ENCODE peak calls at places on chromosomes 12 and 14, in eight cellular contexts. S is SK-N-SH, W is brain microvascular endothelial cell, O is tibial nerve, L is A549, C is body of pancreas, Y is tibial artery, I is kidney. T is an unnamed sample.

GRCh38 chr12:109951136-109951535 is 45.0 kb downstream of the GIT2 start:
- DNase-seq in C (no peak), O (no peak), L (no peak), I (no peak), S (no peak), Y (no peak), W (peak), T (no peak)

GRCh38 chr12:48924617-48925217 is 575 bp downstream of the FKBP11 start:
- DNase-seq in Y (no peak), O (peak), W (peak), C (peak), I (peak), L (peak), S (peak), T (peak)

GRCh38 chr12:65868133-65868705 is 43.9 kb downstream of the HMGA2 start:
- DNase-seq in L (no peak), C (no peak), Y (no peak), W (peak), O (no peak), S (no peak), I (no peak), T (no peak)

GRCh38 chr14:55277972-55278740 is 6.9 kb downstream of the FBXO34 start:
- DNase-seq in W (no peak), Y (no peak), O (no peak), C (no peak), I (no peak), L (no peak), S (no peak), T (no peak)

GRCh38 chr12:94873368-94874085 is 130.0 kb downstream of the NDUFA12 start:
- DNase-seq in Y (no peak), C (no peak), W (no peak), S (peak), L (no peak), O (no peak), I (peak), T (peak)

GRCh38 chr12:60684988-60685655 is 1089.3 kb downstream of the SLC16A7 start:
- DNase-seq in I (no peak), L (no peak), Y (no peak), C (no peak), S (no peak), O (no peak), W (no peak), T (no peak)

GRCh38 chr14:69773571-69774276 is 6.8 kb downstream of the SRSF5 start:
- DNase-seq in I (no peak), S (no peak), W (no peak), L (no peak), Y (no peak), C (no peak), O (no peak), T (no peak)

GRCh38 chr12:31849090-31849687 is 110.0 kb upstream of the RESF1 start:
- DNase-seq in O (no peak), C (no peak), L (peak), Y (no peak), I (no peak), W (peak), S (no peak), T (no peak)

GRCh38 chr14:50399251-50400032 is 2.8 kb upstream of the CDKL1 start:
- DNase-seq in W (peak), C (peak), I (no peak), S (no peak), Y (peak), L (peak), O (peak), T (no peak)

GRCh38 chr12:113891167-113891692 is 74.9 kb downstream of the RBM19 start:
- DNase-seq in I (no peak), Y (no peak), L (no peak), O (no peak), S (no peak), C (no peak), W (no peak), T (no peak)

GRCh38 chr12:64066776-64067175 is 155.3 kb downstream of the KICS2 start:
- DNase-seq in Y (no peak), S (no peak), C (no peak), W (no peak), L (no peak), O (no peak), I (no peak), T (no peak)

DNA sequence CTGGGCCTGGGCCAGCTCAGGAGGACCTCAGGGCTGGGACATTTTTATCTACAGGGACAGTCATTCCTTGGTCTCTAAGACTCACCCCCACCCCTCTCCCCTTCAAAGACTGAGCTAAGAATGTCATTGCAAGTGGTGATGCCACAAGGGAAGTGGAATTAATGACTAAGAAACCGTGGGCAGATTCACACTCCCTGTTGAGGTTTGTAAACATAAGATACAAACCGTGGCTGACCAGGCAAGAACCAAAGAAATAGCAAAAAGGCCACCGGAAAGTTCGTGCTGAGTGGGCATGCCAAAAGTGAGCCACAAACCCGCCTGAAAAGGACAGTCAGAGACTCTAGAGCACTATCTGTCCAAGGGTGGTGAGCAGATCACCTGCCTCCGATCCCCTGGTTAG is 25.7 kb downstream of the NUAK1 start:
- DNase-seq in Y (no peak), W (peak), S (no peak), L (no peak), C (no peak), O (no peak), I (no peak), T (no peak)
- H3K27ac ChIP-seq in Y (peak), W (peak), S (peak), L (peak), C (no peak), O (peak), I (no peak), T (peak)

DNA sequence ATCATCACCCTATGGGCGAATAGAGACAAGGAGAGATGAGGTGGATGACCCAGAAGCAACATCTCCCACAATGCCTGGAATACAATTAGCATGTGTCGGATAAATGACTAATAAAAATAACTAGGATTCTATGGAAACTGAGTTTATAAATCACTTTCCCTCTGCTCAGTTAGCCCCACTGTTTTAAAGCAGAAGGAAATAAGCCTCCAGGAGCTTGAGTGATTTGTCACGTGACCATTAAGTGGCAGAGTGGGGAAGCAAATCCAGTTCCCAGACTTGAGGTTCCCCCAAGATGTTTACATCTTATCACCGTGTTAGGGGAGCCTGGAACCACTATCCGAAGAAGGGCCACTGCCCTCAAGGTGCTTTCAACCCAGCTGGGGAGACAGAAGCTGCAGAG is 136.5 kb upstream of the CCND2 start:
- DNase-seq in Y (no peak), C (no peak), W (no peak), O (no peak), I (no peak), L (no peak), S (no peak), T (no peak)
- H3K4me3 ChIP-seq in Y (no peak), C (no peak), W (no peak), O (no peak), I (no peak), L (no peak), S (no peak), T (no peak)

GRCh38 chr12:52050116-52050770 is 999 bp upstream of the NR4A1 start:
- DNase-seq in Y (peak), W (no peak), L (no peak), O (no peak), C (peak), S (no peak), I (peak), T (no peak)

GRCh38 chr12:52050771-52051541 is at the start of gene NR4A1:
- DNase-seq in L (peak), O (peak), S (peak), Y (peak), C (peak), I (peak), W (peak), T (peak)

GRCh38 chr12:52054231-52054837 is 3.1 kb downstream of the NR4A1 start:
- DNase-seq in S (no peak), C (no peak), O (no peak), Y (no peak), I (no peak), W (no peak), L (peak), T (no peak)

GRCh38 chr12:52053570-52054209 is 2.4 kb downstream of the NR4A1 start:
- DNase-seq in W (no peak), Y (no peak), L (peak), I (peak), O (no peak), S (no peak), C (no peak), T (peak)

DNA sequence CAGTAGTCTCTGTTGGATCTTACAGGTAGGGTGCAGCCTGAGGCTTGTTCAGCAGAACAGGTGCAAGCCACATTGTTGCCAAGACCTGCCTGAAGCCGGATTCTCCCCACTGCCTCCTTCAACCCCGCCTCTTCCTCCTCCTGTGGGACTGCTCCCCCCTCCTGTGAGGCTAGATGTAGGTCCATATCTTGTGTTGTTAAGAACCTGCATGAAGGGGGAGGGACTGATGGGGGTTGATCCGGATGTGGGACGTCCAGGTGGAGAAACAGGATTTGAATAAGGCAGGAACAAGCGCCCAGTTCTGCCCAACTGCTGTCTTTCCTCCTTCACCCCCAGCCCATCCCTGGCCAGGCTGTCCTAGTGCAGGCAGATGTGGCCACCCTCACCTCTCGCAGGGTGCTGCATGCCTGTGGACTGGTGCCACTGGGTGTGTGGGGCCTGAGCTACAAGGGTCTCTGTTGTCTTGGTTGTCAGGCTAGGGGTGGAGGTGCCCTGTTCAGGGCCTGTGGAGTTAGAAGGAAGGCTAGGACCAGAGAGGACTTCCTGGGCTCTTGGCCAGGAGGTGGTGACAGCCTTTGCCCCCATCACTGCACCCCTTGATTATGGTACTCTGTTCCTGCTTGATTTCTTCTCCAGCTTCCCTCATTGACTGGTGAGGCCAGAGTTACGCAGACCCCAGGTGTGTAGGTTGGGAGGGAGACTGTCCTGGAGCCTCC is 1.4 kb downstream of the NR4A1 start:
- DNase-seq in I (no peak), O (no peak), W (no peak), L (peak), Y (no peak), C (peak), S (no peak), T (no peak)
- H3K27ac ChIP-seq in I (peak), O (peak), W (no peak), L (peak), Y (peak), C (peak), S (no peak), T (peak)

DNA sequence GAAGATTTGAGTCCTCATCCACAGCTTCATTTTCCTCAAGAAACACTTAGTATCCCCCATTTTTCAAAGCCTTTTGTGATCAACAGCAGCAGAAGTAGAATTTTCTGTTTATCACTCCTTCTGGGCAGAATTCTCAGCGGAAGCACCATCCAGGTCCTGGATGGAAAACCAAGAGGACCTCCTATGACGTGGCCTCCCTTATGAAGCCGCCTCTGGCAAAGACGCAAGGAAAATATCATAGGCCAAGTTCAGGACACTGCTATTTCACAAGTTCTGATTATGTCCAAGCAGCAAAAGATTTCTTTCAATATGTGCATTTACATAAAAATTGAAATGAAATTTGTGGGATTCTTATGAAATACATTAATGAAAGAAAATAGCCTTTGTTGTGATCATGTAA is 315.0 kb downstream of the SEC23A start:
- DNase-seq in C (no peak), S (no peak), W (no peak), I (no peak), L (no peak), Y (no peak), O (no peak), T (no peak)
- H3K4me3 ChIP-seq in C (no peak), S (no peak), W (no peak), I (no peak), L (no peak), Y (no peak), O (no peak), T (no peak)

GRCh38 chr12:105352940-105353635 is 22.6 kb downstream of the C12orf75 start:
- DNase-seq in L (peak), O (no peak), W (no peak), I (no peak), C (peak), Y (no peak), S (no peak), T (peak)

GRCh38 chr12:105348561-105348960 is 18.1 kb downstream of the C12orf75 start:
- DNase-seq in W (no peak), C (no peak), O (no peak), S (no peak), I (no peak), Y (no peak), L (no peak), T (no peak)

GRCh38 chr12:105352049-105352448 is 21.6 kb downstream of the C12orf75 start:
- DNase-seq in W (no peak), Y (no peak), L (no peak), O (no peak), C (no peak), I (no peak), S (no peak), T (no peak)

GRCh38 chr12:105348142-105348541 is 17.7 kb downstream of the C12orf75 start:
- DNase-seq in W (no peak), I (no peak), L (no peak), O (no peak), C (no peak), Y (no peak), S (no peak), T (no peak)

GRCh38 chr12:105351523-105351922 is 21.0 kb downstream of the C12orf75 start:
- DNase-seq in I (no peak), S (no peak), W (no peak), C (no peak), O (no peak), L (no peak), Y (no peak), T (no peak)
- H3K27ac ChIP-seq in I (no peak), S (no peak), W (no peak), C (no peak), O (no peak), L (no peak), Y (peak), T (no peak)

GRCh38 chr12:47785887-47786661 is 13.0 kb downstream of the SLC48A1 start:
- DNase-seq in Y (no peak), L (no peak), W (no peak), I (no peak), S (no peak), O (no peak), C (no peak), T (no peak)
- H3K4me3 ChIP-seq in Y (no peak), L (no peak), W (no peak), I (no peak), S (no peak), O (no peak), C (no peak), T (no peak)

GRCh38 chr14:91749857-91750256 is 18.0 kb upstream of the CATSPERB start:
- DNase-seq in C (no peak), S (no peak), O (no peak), L (no peak), Y (no peak), W (no peak), I (no peak), T (no peak)

GRCh38 chr14:91752956-91753355 is 21.1 kb upstream of the CATSPERB start:
- DNase-seq in L (no peak), C (no peak), I (no peak), O (no peak), S (no peak), W (no peak), Y (no peak), T (no peak)

GRCh38 chr14:91748049-91748448 is 16.2 kb upstream of the CATSPERB start:
- DNase-seq in C (no peak), Y (no peak), L (no peak), S (no peak), O (no peak), I (no peak), W (no peak), T (no peak)

GRCh38 chr14:91751719-91752118 is 19.8 kb upstream of the CATSPERB start:
- DNase-seq in L (no peak), W (no peak), Y (no peak), S (no peak), C (no peak), O (no peak), I (no peak), T (no peak)

DNA sequence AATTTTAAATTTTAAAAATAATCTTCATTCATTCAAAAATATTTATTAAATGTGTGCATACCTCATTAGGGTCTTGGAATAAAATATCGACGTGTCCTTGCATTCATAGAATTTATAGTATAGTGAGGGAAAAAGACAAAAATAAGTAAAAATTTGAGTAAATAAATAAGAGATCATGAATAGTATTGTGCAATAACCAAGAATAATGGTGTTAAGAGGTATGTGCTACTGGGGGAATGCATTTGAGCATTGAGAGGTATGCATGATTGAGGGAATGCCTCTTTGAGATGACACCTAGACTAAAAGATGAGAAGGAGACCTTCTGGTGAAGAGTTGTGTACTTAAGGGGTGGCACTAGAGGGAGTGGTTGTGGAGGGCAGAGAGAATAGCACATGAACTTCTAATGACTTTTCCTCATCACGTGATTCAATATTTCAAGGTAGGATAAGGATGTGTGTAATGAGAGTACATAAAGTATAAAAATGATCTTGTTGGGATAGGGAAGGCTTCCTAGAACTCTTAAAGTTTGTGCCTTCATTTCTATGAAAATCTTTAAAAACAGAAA is 18.8 kb upstream of the CATSPERB start:
- DNase-seq in C (no peak), L (no peak), Y (no peak), W (no peak), I (no peak), O (no peak), S (no peak), T (no peak)
- H3K27ac ChIP-seq in C (no peak), L (no peak), Y (no peak), W (no peak), I (no peak), O (no peak), S (no peak), T (no peak)

DNA sequence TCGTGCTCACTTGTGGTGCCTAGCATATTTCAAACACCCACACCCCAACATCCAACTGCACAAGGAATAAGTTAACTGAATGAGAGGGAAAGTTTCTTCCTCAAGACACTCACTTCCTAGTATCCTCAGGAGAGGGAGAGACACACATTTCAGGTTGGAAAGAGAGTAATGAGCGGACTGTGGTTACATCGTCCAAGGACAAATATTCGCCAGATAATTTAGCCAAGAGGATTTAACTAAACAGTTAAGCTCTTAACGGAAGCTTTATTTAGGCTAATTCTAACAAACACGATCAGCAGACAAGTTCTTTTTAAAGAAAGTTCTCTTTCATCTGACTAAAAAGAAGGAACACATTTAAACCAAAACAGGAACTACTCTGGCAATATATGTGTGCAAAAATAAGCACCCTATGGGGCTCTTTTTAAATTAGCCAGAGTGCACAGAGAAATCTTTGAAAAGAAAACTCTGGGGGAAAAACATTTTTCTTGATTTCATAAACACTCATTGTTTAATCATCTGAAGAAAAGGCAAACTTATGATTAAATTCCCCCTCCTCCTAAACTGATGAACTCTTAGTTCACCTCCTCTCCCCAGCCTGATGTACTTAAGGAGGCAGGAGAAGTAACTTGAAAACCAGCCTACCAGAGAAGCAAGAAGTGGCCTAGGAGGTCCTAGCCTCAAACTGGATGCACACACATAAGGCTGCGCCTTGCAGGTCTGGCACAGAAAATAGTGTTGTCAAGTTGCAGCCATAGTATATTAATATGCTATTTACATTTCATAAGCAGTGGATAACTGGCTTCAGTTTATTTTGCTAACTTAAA is 13.3 kb upstream of the BTG1 start:
- DNase-seq in Y (no peak), W (no peak), L (no peak), S (no peak), C (no peak), O (no peak), I (no peak), T (no peak)
- H3K4me3 ChIP-seq in Y (no peak), W (no peak), L (no peak), S (no peak), C (no peak), O (no peak), I (no peak), T (no peak)

GRCh38 chr12:6734506-6735082 is 10.7 kb downstream of the COPS7A start:
- DNase-seq in L (no peak), S (no peak), O (no peak), C (no peak), W (no peak), I (peak), Y (no peak), T (no peak)

GRCh38 chr12:6735448-6736191 is 11.8 kb downstream of the COPS7A start:
- DNase-seq in Y (peak), C (peak), W (peak), S (peak), O (peak), I (peak), L (peak), T (peak)

GRCh38 chr12:6736754-6737153 is 12.9 kb downstream of the COPS7A start:
- DNase-seq in I (no peak), Y (no peak), C (no peak), L (no peak), S (no peak), O (no peak), W (no peak), T (no peak)
- H3K27ac ChIP-seq in I (no peak), Y (no peak), C (no peak), L (no peak), S (peak), O (no peak), W (no peak), T (peak)